ENCODE peak calls at places on chromosome 13, in four cellular contexts. One of them, this sample, is unnamed.

GRCh38 chr13:46551410-46552301 is 1.3 kb upstream of the LRCH1 start:
- DNase-seq in K562: peak
- DNase-seq in GM12878: no peak
- DNase-seq in HepG2: peak
- DNase-seq in this sample: peak

GRCh38 chr13:104431895-104432294 is 1365.7 kb upstream of the SLC10A2 start:
- DNase-seq in K562: no peak
- DNase-seq in HepG2: no peak
- DNase-seq in GM12878: no peak
- DNase-seq in this sample: no peak

GRCh38 chr13:76697277-76697676 is 188.9 kb downstream of the KCTD12 start:
- DNase-seq in K562: no peak
- DNase-seq in GM12878: no peak
- DNase-seq in HepG2: no peak
- DNase-seq in this sample: no peak

GRCh38 chr13:77767413-77767812 is 69.9 kb downstream of the SLAIN1 start:
- DNase-seq in HepG2: peak
- DNase-seq in GM12878: no peak
- DNase-seq in K562: no peak
- DNase-seq in this sample: no peak

GRCh38 chr13:29684441-29684840 is 89.0 kb upstream of the SLC7A1 start:
- DNase-seq in K562: no peak
- DNase-seq in HepG2: no peak
- DNase-seq in GM12878: no peak
- DNase-seq in this sample: no peak

GRCh38 chr13:66077286-66077685 is 1152.8 kb downstream of the PCDH9 start:
- DNase-seq in K562: peak
- DNase-seq in HepG2: no peak
- DNase-seq in GM12878: no peak
- DNase-seq in this sample: no peak

GRCh38 chr13:98068511-98068910 is 74.4 kb upstream of the FARP1 start:
- DNase-seq in HepG2: no peak
- DNase-seq in GM12878: no peak
- DNase-seq in K562: peak
- DNase-seq in this sample: no peak

GRCh38 chr13:114121496-114122466 is 10.6 kb downstream of the RASA3 start:
- DNase-seq in HepG2: no peak
- DNase-seq in GM12878: no peak
- DNase-seq in K562: no peak
- DNase-seq in this sample: no peak

GRCh38 chr13:107069107-107069776 is 501.3 kb upstream of the ARGLU1 start:
- DNase-seq in GM12878: no peak
- DNase-seq in K562: no peak
- DNase-seq in HepG2: no peak
- DNase-seq in this sample: no peak

GRCh38 chr13:23741879-23742510 is 147.2 kb downstream of the MIPEP start:
- DNase-seq in HepG2: no peak
- DNase-seq in K562: peak
- DNase-seq in GM12878: no peak
- DNase-seq in this sample: peak

GRCh38 chr13:36819811-36820140 is 754 bp downstream of the RFXAP start:
- DNase-seq in HepG2: no peak
- DNase-seq in GM12878: no peak
- DNase-seq in K562: peak
- DNase-seq in this sample: peak

GRCh38 chr13:113759525-113760137 is 605 bp downstream of the TMEM255B start:
- DNase-seq in GM12878: no peak
- DNase-seq in HepG2: no peak
- DNase-seq in K562: no peak
- DNase-seq in this sample: peak

GRCh38 chr13:109010912-109011311 is 381.5 kb downstream of the MYO16 start:
- DNase-seq in K562: no peak
- DNase-seq in GM12878: no peak
- DNase-seq in HepG2: no peak
- DNase-seq in this sample: no peak

GRCh38 chr13:27868639-27869435 is 51.0 kb upstream of the PDX1 start:
- DNase-seq in K562: no peak
- DNase-seq in HepG2: no peak
- DNase-seq in GM12878: no peak
- DNase-seq in this sample: no peak

GRCh38 chr13:35771898-35772297 is 295.4 kb upstream of the MAB21L1 start:
- DNase-seq in K562: no peak
- DNase-seq in GM12878: no peak
- DNase-seq in HepG2: no peak
- DNase-seq in this sample: no peak

GRCh38 chr13:29763426-29764180 is 86.8 kb downstream of the UBL3 start:
- DNase-seq in HepG2: no peak
- DNase-seq in GM12878: no peak
- DNase-seq in K562: no peak
- DNase-seq in this sample: no peak

GRCh38 chr13:42486711-42487198 is 87.2 kb upstream of the TNFSF11 start:
- DNase-seq in GM12878: no peak
- DNase-seq in K562: no peak
- DNase-seq in HepG2: no peak
- DNase-seq in this sample: no peak

GRCh38 chr13:27053902-27054595 is 117.6 kb downstream of the USP12 start:
- DNase-seq in K562: no peak
- DNase-seq in HepG2: no peak
- DNase-seq in GM12878: no peak
- DNase-seq in this sample: no peak

GRCh38 chr13:76991432-76991795 is 467 bp upstream of the CLN5 start:
- DNase-seq in HepG2: no peak
- DNase-seq in K562: no peak
- DNase-seq in GM12878: peak
- DNase-seq in this sample: no peak

GRCh38 chr13:50071399-50071798 is 56.2 kb downstream of the KCNRG start:
- DNase-seq in HepG2: no peak
- DNase-seq in GM12878: no peak
- DNase-seq in K562: no peak
- DNase-seq in this sample: no peak

GRCh38 chr13:23321534-23322241 is 111.8 kb downstream of the SACS start:
- DNase-seq in HepG2: peak
- DNase-seq in GM12878: peak
- DNase-seq in K562: peak
- DNase-seq in this sample: no peak

GRCh38 chr13:67549331-67549730 is 319.2 kb upstream of the PCDH9 start:
- DNase-seq in K562: peak
- DNase-seq in GM12878: no peak
- DNase-seq in HepG2: no peak
- DNase-seq in this sample: no peak

GRCh38 chr13:41603917-41604316 is 146.6 kb downstream of the RGCC start:
- DNase-seq in HepG2: no peak
- DNase-seq in GM12878: no peak
- DNase-seq in K562: peak
- DNase-seq in this sample: no peak

GRCh38 chr13:21686761-21687391 is 16.0 kb downstream of the FGF9 start:
- DNase-seq in HepG2: no peak
- DNase-seq in K562: no peak
- DNase-seq in GM12878: peak
- DNase-seq in this sample: no peak

GRCh38 chr13:21688056-21688455 is 17.2 kb downstream of the FGF9 start:
- DNase-seq in K562: no peak
- DNase-seq in GM12878: no peak
- DNase-seq in HepG2: no peak
- DNase-seq in this sample: no peak

GRCh38 chr13:21685485-21686064 is 14.7 kb downstream of the FGF9 start:
- DNase-seq in K562: no peak
- DNase-seq in HepG2: no peak
- DNase-seq in GM12878: no peak
- DNase-seq in this sample: no peak

GRCh38 chr13:21684576-21684975 is 13.7 kb downstream of the FGF9 start:
- DNase-seq in HepG2: no peak
- DNase-seq in K562: no peak
- DNase-seq in GM12878: no peak
- DNase-seq in this sample: no peak

GRCh38 chr13:21683034-21683733 is 12.3 kb downstream of the FGF9 start:
- DNase-seq in HepG2: no peak
- DNase-seq in GM12878: no peak
- DNase-seq in K562: no peak
- DNase-seq in this sample: no peak
- TF ChIP-seq BHLHE40 in HepG2: no peak
- TF ChIP-seq BHLHE40 in GM12878: no peak
- TF ChIP-seq BHLHE40 in K562: no peak
- TF ChIP-seq BHLHE40 in this sample: no peak

GRCh38 chr13:71977028-71977427 is 110.0 kb upstream of the DACH1 start:
- DNase-seq in GM12878: no peak
- DNase-seq in K562: no peak
- DNase-seq in HepG2: no peak
- DNase-seq in this sample: no peak

GRCh38 chr13:71979616-71980015 is 112.6 kb upstream of the DACH1 start:
- DNase-seq in K562: peak
- DNase-seq in GM12878: no peak
- DNase-seq in HepG2: peak
- DNase-seq in this sample: peak
- TF ChIP-seq TARDBP in K562: no peak
- TF ChIP-seq TARDBP in GM12878: no peak
- TF ChIP-seq TARDBP in HepG2: no peak
- TF ChIP-seq TARDBP in this sample: no peak

GRCh38 chr13:111317042-111317550 is 3.3 kb upstream of the TEX29 start:
- DNase-seq in K562: no peak
- DNase-seq in HepG2: no peak
- DNase-seq in GM12878: no peak
- DNase-seq in this sample: no peak

GRCh38 chr13:111316161-111316730 is 4.2 kb upstream of the TEX29 start:
- DNase-seq in K562: no peak
- DNase-seq in GM12878: no peak
- DNase-seq in HepG2: no peak
- DNase-seq in this sample: no peak

GRCh38 chr13:111314852-111315251 is 5.6 kb upstream of the TEX29 start:
- DNase-seq in K562: no peak
- DNase-seq in GM12878: no peak
- DNase-seq in HepG2: no peak
- DNase-seq in this sample: no peak

GRCh38 chr13:111313911-111314425 is 6.5 kb upstream of the TEX29 start:
- DNase-seq in GM12878: no peak
- DNase-seq in K562: no peak
- DNase-seq in HepG2: no peak
- DNase-seq in this sample: no peak

DNA sequence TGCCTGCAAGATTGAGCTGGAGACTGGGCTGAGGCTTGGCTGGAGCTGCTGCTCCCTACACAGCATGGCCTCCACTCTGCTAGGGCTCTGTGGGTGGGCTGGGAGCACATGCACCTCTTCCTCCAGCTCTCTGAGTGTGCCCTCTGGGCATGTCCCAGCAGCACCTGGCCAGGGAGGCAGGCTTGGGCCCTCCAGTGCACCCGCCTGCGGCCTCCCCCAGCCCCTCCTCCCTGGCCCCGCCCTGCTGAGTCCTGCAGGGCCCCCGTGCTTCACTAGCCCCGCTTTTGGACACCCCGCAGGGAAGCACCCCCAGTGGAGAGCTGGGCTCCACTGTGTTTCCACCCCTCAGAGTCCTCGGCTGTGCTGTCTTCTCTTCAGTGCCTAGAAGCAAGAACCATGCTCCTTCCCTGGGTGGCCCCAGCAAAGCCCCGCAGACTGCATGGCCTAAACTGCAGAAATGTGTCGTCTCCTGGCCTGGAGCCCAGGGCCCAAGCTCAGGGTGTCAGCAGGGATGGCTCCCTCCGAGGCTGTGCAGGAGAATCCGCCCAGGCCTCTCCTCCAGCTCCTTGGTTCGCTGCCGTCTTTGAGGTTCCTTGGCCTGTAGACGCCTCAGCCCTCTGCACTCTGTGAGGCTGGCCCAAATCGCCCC is 5.0 kb upstream of the TEX29 start:
- DNase-seq in HepG2: no peak
- DNase-seq in GM12878: no peak
- DNase-seq in K562: no peak
- DNase-seq in this sample: no peak
- TF ChIP-seq FOXM1 in HepG2: no peak
- TF ChIP-seq FOXM1 in GM12878: no peak
- TF ChIP-seq FOXM1 in K562: no peak
- TF ChIP-seq FOXM1 in this sample: no peak

GRCh38 chr13:32674503-32674902 is 88.3 kb downstream of the PDS5B start:
- DNase-seq in HepG2: no peak
- DNase-seq in GM12878: no peak
- DNase-seq in K562: no peak
- DNase-seq in this sample: no peak

GRCh38 chr13:32682130-32682529 is 95.9 kb downstream of the PDS5B start:
- DNase-seq in K562: no peak
- DNase-seq in GM12878: no peak
- DNase-seq in HepG2: no peak
- DNase-seq in this sample: no peak

GRCh38 chr13:32676242-32676641 is 90.0 kb downstream of the PDS5B start:
- DNase-seq in HepG2: no peak
- DNase-seq in GM12878: no peak
- DNase-seq in K562: no peak
- DNase-seq in this sample: no peak
- TF ChIP-seq BHLHE40 in HepG2: no peak
- TF ChIP-seq BHLHE40 in GM12878: no peak
- TF ChIP-seq BHLHE40 in K562: no peak
- TF ChIP-seq BHLHE40 in this sample: no peak

DNA sequence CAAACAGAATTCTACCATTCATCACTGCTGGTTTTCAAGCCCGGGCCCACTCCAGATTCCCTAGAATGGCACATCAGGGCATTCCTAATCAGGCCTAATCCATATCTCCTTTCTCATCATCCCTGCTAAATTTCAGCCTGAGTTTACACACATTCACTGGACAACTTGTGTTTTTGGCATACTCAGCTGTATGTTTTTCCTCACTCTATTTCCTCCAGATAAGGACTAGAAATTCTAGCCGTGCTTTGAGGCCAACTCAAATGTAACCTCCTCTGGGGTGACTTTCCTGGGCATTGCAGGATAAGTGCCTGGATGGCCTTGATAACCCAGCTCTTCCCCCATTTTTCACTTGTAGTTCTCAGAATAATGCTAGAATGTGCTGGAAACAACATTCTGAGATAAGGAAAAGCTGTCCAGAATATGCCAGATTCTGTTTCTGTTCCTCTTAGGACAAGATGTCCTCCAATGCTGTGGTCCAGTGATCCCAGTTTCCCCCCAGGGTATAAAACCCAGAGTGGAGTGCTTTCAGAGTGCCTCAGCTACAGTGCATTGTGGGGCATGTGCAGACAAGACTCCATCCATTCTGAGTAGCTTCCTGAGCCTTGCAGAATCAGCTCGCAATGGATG is 66.9 kb upstream of the CLDN10 start:
- DNase-seq in K562: peak
- DNase-seq in HepG2: no peak
- DNase-seq in GM12878: no peak
- DNase-seq in this sample: no peak
- TF ChIP-seq TARDBP in K562: no peak
- TF ChIP-seq TARDBP in HepG2: no peak
- TF ChIP-seq TARDBP in GM12878: no peak
- TF ChIP-seq TARDBP in this sample: no peak

This sample was measured in HEK293T.